ENCODE peak calls at places on chromosome 14, in four cellular contexts. X, F, R and D are unnamed samples.

GRCh38 chr14:68541128-68541896 is 251.6 kb downstream of the ZFP36L1 start:
- DNase-seq in F (no peak), X (no peak), R (no peak), D (no peak)

GRCh38 chr14:60931206-60931605 is 49.7 kb downstream of the TRMT5 start:
- DNase-seq in X (no peak), R (no peak), F (peak; percentile 37), D (no peak)

GRCh38 chr14:55782166-55782565 is 202.2 kb downstream of the KTN1 start:
- DNase-seq in F (no peak), R (no peak), X (no peak), D (no peak)

GRCh38 chr14:93941293-93941910 is 14.3 kb downstream of the FAM181A start:
- DNase-seq in X (no peak), R (no peak), F (no peak), D (no peak)

GRCh38 chr14:69274321-69274720 is 14.4 kb downstream of the GALNT16 start:
- DNase-seq in R (no peak), F (no peak), X (no peak), D (no peak)

GRCh38 chr14:99579903-99580570 is 24.0 kb downstream of the CCDC85C start:
- DNase-seq in R (no peak), X (no peak), F (peak; percentile 65), D (no peak)

GRCh38 chr14:34920339-34920738 is 45.2 kb upstream of the BAZ1A start:
- DNase-seq in F (no peak), X (no peak), R (no peak), D (no peak)

GRCh38 chr14:29016050-29016900 is 249.7 kb downstream of the FOXG1 start:
- DNase-seq in X (peak; percentile 68), R (no peak), F (peak; percentile 66), D (peak; percentile 85)

GRCh38 chr14:99672506-99673327 is 11.4 kb upstream of the CYP46A1 start:
- DNase-seq in R (no peak), F (no peak), X (no peak), D (no peak)